ENCODE peak calls at places on chromosome 5, in ten cellular contexts. K, P, J, E, U, B, H, D, S and N are unnamed samples.

GRCh38 chr5:98292496-98292895 is 481.0 kb upstream of the RGMB start:
- DNase-seq in K (no peak), P (no peak), J (no peak), E (no peak), U (no peak), B (no peak), H (no peak), D (no peak), S (no peak), N (no peak)

GRCh38 chr5:54944364-54944763 is 41.0 kb downstream of the ESM1 start:
- DNase-seq in K (no peak), P (peak), J (no peak), E (no peak), U (no peak), B (no peak), H (no peak), D (no peak), S (no peak), N (peak)

GRCh38 chr5:33195431-33196128 is 245.2 kb upstream of the TARS1 start:
- DNase-seq in K (no peak), P (peak), J (no peak), E (no peak), U (no peak), B (no peak), H (no peak), D (no peak), S (no peak), N (no peak)

GRCh38 chr5:9241459-9241858 is 304.4 kb downstream of the SEMA5A start:
- DNase-seq in K (no peak), P (no peak), J (no peak), E (no peak), U (no peak), B (no peak), H (no peak), D (no peak), S (no peak), N (no peak)

GRCh38 chr5:17190242-17190778 is 27.1 kb upstream of the BASP1 start:
- DNase-seq in K (peak), P (peak), J (no peak), E (no peak), U (no peak), B (no peak), H (no peak), D (no peak), S (no peak), N (peak)

GRCh38 chr5:124302504-124302903 is 443.9 kb downstream of the ZNF608 start:
- DNase-seq in K (no peak), P (no peak), J (no peak), E (no peak), U (no peak), B (no peak), H (no peak), D (no peak), S (no peak), N (no peak)

GRCh38 chr5:111585946-111586345 is 73.6 kb upstream of the STARD4 start:
- DNase-seq in K (no peak), P (no peak), J (no peak), E (no peak), U (no peak), B (no peak), H (no peak), D (no peak), S (no peak), N (no peak)

GRCh38 chr5:39226100-39226451 is 6.7 kb upstream of the FYB1 start:
- DNase-seq in K (no peak), P (no peak), J (no peak), E (no peak), U (no peak), B (no peak), H (no peak), D (no peak), S (no peak), N (no peak)

GRCh38 chr5:135979510-135979909 is 24.7 kb upstream of the LECT2 start:
- DNase-seq in K (no peak), P (no peak), J (no peak), E (no peak), U (no peak), B (no peak), H (no peak), D (no peak), S (no peak), N (no peak)

DNA sequence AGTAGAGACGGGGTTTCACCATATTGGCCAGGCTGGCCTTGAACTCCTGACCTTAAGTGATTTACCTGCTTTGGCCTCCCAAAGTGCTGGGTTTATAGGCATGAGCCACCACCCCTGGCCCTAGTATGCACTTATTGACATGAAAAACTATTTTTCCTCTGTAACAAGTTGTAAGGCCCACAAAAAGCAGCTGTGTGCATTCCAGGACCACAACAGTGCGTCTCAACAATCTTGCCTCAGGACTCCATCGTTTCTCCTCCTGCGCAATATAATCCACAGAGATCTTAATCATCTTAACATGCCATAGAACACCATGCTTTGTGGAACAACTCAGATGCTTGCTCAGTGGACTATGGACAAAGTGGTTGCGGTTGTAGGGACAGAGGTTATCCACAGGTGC is 10.2 kb downstream of the OR2V1 start:
- DNase-seq in K (no peak), P (no peak), J (no peak), E (no peak), U (no peak), B (no peak), H (no peak), D (no peak), S (no peak), N (no peak)
- TF ChIP-seq CTCF in K (no peak), P (no peak), J (no peak), E (no peak), U (no peak), B (no peak), H (no peak), D (no peak), S (no peak), N (no peak)

GRCh38 chr5:308672-309271 is 12.7 kb upstream of the AHRR start:
- DNase-seq in K (no peak), P (peak), J (no peak), E (no peak), U (no peak), B (peak), H (no peak), D (peak), S (no peak), N (no peak)
- TF ChIP-seq CTCF in K (no peak), P (peak), J (no peak), E (no peak), U (no peak), B (no peak), H (no peak), D (no peak), S (no peak), N (peak)

GRCh38 chr5:172868924-172869565 is 35.0 kb downstream of the ERGIC1 start:
- DNase-seq in K (peak), P (peak), J (peak), E (peak), U (no peak), B (peak), H (peak), D (peak), S (peak), N (no peak)
- TF ChIP-seq CTCF in K (peak), P (no peak), J (no peak), E (no peak), U (no peak), B (no peak), H (no peak), D (peak), S (no peak), N (no peak)

GRCh38 chr5:140175367-140176027 is 509 bp downstream of the CYSTM1 start:
- DNase-seq in K (peak), P (peak), J (peak), E (peak), U (peak), B (peak), H (peak), D (peak), S (peak), N (peak)
- TF ChIP-seq CTCF in K (peak), P (peak), J (peak), E (no peak), U (peak), B (no peak), H (no peak), D (no peak), S (peak), N (no peak)